ENCODE peak calls at places on chromosomes 1 and 21, in eight cellular contexts. One of them, this sample, is unnamed.

GRCh38 chr1:95233321-95233736 is 681 bp upstream of the RWDD3 start:
- DNase-seq in Peyer's patch: peak
- DNase-seq in NB4: no peak
- DNase-seq in CD8-positive, alpha-beta T cell: no peak
- DNase-seq in transverse colon: peak
- DNase-seq in OCI-LY7: no peak
- DNase-seq in WTC11: no peak
- DNase-seq in PC-3: peak
- DNase-seq in this sample: no peak

GRCh38 chr1:89911186-89911976 is 83.5 kb upstream of the ZNF326 start:
- DNase-seq in Peyer's patch: no peak
- DNase-seq in NB4: no peak
- DNase-seq in CD8-positive, alpha-beta T cell: no peak
- DNase-seq in transverse colon: no peak
- DNase-seq in OCI-LY7: no peak
- DNase-seq in WTC11: no peak
- DNase-seq in PC-3: no peak
- DNase-seq in this sample: no peak

GRCh38 chr1:192983349-192983980 is 75.7 kb downstream of the UCHL5 start:
- DNase-seq in Peyer's patch: no peak
- DNase-seq in NB4: no peak
- DNase-seq in CD8-positive, alpha-beta T cell: no peak
- DNase-seq in transverse colon: no peak
- DNase-seq in OCI-LY7: no peak
- DNase-seq in WTC11: no peak
- DNase-seq in PC-3: peak
- DNase-seq in this sample: peak

GRCh38 chr1:192904438-192904895 is 95.6 kb downstream of the RGS2 start:
- DNase-seq in Peyer's patch: no peak
- DNase-seq in NB4: no peak
- DNase-seq in CD8-positive, alpha-beta T cell: no peak
- DNase-seq in transverse colon: no peak
- DNase-seq in OCI-LY7: no peak
- DNase-seq in WTC11: no peak
- DNase-seq in PC-3: peak
- DNase-seq in this sample: no peak

GRCh38 chr1:85756864-85757263 is 48.6 kb upstream of the ZNHIT6 start:
- DNase-seq in Peyer's patch: no peak
- DNase-seq in NB4: no peak
- DNase-seq in CD8-positive, alpha-beta T cell: no peak
- DNase-seq in transverse colon: no peak
- DNase-seq in OCI-LY7: no peak
- DNase-seq in WTC11: no peak
- DNase-seq in PC-3: no peak
- DNase-seq in this sample: no peak

GRCh38 chr1:41728403-41729202 is 190.1 kb downstream of the HIVEP3 start:
- DNase-seq in Peyer's patch: no peak
- DNase-seq in NB4: peak
- DNase-seq in CD8-positive, alpha-beta T cell: no peak
- DNase-seq in transverse colon: peak
- DNase-seq in OCI-LY7: peak
- DNase-seq in WTC11: no peak
- DNase-seq in PC-3: no peak
- DNase-seq in this sample: peak

GRCh38 chr1:23627065-23627464 is 64.5 kb upstream of the RPL11 start:
- DNase-seq in Peyer's patch: no peak
- DNase-seq in NB4: no peak
- DNase-seq in CD8-positive, alpha-beta T cell: no peak
- DNase-seq in transverse colon: peak
- DNase-seq in OCI-LY7: peak
- DNase-seq in WTC11: no peak
- DNase-seq in PC-3: no peak
- DNase-seq in this sample: no peak

GRCh38 chr1:240492832-240493440 is 119.0 kb downstream of the GREM2 start:
- DNase-seq in Peyer's patch: peak
- DNase-seq in NB4: no peak
- DNase-seq in CD8-positive, alpha-beta T cell: no peak
- DNase-seq in transverse colon: peak
- DNase-seq in OCI-LY7: no peak
- DNase-seq in WTC11: peak
- DNase-seq in PC-3: no peak
- DNase-seq in this sample: peak

GRCh38 chr1:55572878-55573734 is 357.9 kb upstream of the USP24 start:
- DNase-seq in Peyer's patch: no peak
- DNase-seq in NB4: no peak
- DNase-seq in CD8-positive, alpha-beta T cell: no peak
- DNase-seq in transverse colon: no peak
- DNase-seq in OCI-LY7: no peak
- DNase-seq in WTC11: no peak
- DNase-seq in PC-3: peak
- DNase-seq in this sample: no peak

GRCh38 chr1:174989540-174990181 is 10.1 kb upstream of the CACYBP start:
- DNase-seq in Peyer's patch: no peak
- DNase-seq in NB4: no peak
- DNase-seq in CD8-positive, alpha-beta T cell: no peak
- DNase-seq in transverse colon: no peak
- DNase-seq in OCI-LY7: no peak
- DNase-seq in WTC11: no peak
- DNase-seq in PC-3: no peak
- DNase-seq in this sample: no peak

GRCh38 chr1:102191723-102192122 is 195.0 kb upstream of the OLFM3 start:
- DNase-seq in Peyer's patch: no peak
- DNase-seq in NB4: peak
- DNase-seq in CD8-positive, alpha-beta T cell: no peak
- DNase-seq in transverse colon: peak
- DNase-seq in OCI-LY7: peak
- DNase-seq in WTC11: no peak
- DNase-seq in PC-3: peak
- DNase-seq in this sample: peak

GRCh38 chr1:6646499-6647148 is 22.0 kb downstream of the THAP3 start:
- DNase-seq in Peyer's patch: no peak
- DNase-seq in NB4: peak
- DNase-seq in CD8-positive, alpha-beta T cell: no peak
- DNase-seq in transverse colon: no peak
- DNase-seq in OCI-LY7: peak
- DNase-seq in WTC11: peak
- DNase-seq in PC-3: peak
- DNase-seq in this sample: peak

GRCh38 chr1:221888218-221888617 is 146.3 kb upstream of the DUSP10 start:
- DNase-seq in Peyer's patch: no peak
- DNase-seq in NB4: no peak
- DNase-seq in CD8-positive, alpha-beta T cell: no peak
- DNase-seq in transverse colon: no peak
- DNase-seq in OCI-LY7: peak
- DNase-seq in WTC11: no peak
- DNase-seq in PC-3: no peak
- DNase-seq in this sample: no peak

GRCh38 chr1:88867743-88868521 is 23.4 kb downstream of the GTF2B start:
- DNase-seq in Peyer's patch: no peak
- DNase-seq in NB4: no peak
- DNase-seq in CD8-positive, alpha-beta T cell: no peak
- DNase-seq in transverse colon: no peak
- DNase-seq in OCI-LY7: no peak
- DNase-seq in WTC11: no peak
- DNase-seq in PC-3: no peak
- DNase-seq in this sample: peak

GRCh38 chr1:8794605-8795004 is 22.8 kb downstream of the RERE start:
- DNase-seq in Peyer's patch: no peak
- DNase-seq in NB4: no peak
- DNase-seq in CD8-positive, alpha-beta T cell: no peak
- DNase-seq in transverse colon: no peak
- DNase-seq in OCI-LY7: no peak
- DNase-seq in WTC11: peak
- DNase-seq in PC-3: peak
- DNase-seq in this sample: no peak

GRCh38 chr1:208985231-208985630 is 598.3 kb upstream of the CAMK1G start:
- DNase-seq in Peyer's patch: no peak
- DNase-seq in NB4: no peak
- DNase-seq in CD8-positive, alpha-beta T cell: no peak
- DNase-seq in transverse colon: no peak
- DNase-seq in OCI-LY7: no peak
- DNase-seq in WTC11: no peak
- DNase-seq in PC-3: peak
- DNase-seq in this sample: no peak

DNA sequence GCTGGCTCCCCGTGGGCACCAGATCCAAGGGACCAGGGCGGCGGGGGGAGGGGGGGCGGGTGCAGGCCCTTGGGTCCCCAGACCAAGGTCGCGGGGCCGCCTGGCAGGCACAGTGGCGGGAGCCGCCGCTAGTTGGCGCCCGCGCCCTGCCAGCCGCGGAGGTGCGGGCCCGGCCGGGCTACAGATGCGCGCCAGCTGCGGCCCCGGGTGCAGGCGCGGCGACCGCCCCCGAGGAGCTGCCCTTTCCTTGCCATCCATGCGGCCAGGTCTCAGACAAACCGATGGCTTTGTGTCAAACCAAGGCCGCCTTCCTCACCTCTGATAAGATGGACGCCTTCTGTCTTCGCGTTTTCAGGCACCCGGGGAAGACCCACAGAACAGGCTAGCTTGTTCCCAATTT is 2.2 kb upstream of the RUNX3 start:
- DNase-seq in Peyer's patch: peak
- DNase-seq in NB4: peak
- DNase-seq in CD8-positive, alpha-beta T cell: no peak
- DNase-seq in transverse colon: peak
- DNase-seq in OCI-LY7: peak
- DNase-seq in WTC11: peak
- DNase-seq in PC-3: peak
- DNase-seq in this sample: peak
- TF ChIP-seq CTCF in Peyer's patch: peak
- TF ChIP-seq CTCF in NB4: peak
- TF ChIP-seq CTCF in CD8-positive, alpha-beta T cell: peak
- TF ChIP-seq CTCF in transverse colon: peak
- TF ChIP-seq CTCF in OCI-LY7: peak
- TF ChIP-seq CTCF in WTC11: peak
- TF ChIP-seq CTCF in PC-3: peak
- TF ChIP-seq CTCF in this sample: peak

DNA sequence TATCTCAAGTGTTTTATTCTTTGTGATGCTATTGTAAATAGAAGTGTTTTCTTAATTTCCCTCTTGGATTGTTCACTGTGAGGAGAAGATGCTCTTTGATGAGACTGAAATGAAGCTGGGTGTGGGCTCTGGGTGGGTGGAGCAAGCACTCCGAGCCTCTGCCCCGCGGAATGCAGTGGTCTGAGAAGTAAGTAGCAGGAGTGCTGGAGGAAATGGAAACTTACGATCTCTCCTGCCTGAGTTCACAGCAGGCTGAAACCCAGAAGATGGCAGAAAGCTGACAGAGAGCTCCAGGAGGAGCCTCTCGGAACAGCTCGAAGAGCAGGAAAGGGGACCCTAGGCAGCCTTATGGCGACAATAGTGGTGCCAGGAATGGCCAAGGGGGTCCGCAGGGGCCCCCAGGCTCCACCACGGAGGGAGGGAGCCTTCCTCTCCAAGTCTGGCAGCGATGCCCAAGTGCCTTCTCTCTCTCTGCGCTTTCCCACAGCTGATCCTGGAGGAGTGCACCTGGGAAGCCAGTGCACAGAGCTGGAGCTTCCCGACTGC is 126.8 kb upstream of the COL6A1 start:
- DNase-seq in Peyer's patch: no peak
- DNase-seq in NB4: no peak
- DNase-seq in CD8-positive, alpha-beta T cell: no peak
- DNase-seq in transverse colon: no peak
- DNase-seq in OCI-LY7: no peak
- DNase-seq in WTC11: no peak
- DNase-seq in PC-3: no peak
- DNase-seq in this sample: no peak
- TF ChIP-seq CTCF in Peyer's patch: no peak
- TF ChIP-seq CTCF in NB4: no peak
- TF ChIP-seq CTCF in CD8-positive, alpha-beta T cell: no peak
- TF ChIP-seq CTCF in transverse colon: no peak
- TF ChIP-seq CTCF in OCI-LY7: no peak
- TF ChIP-seq CTCF in WTC11: no peak
- TF ChIP-seq CTCF in PC-3: no peak
- TF ChIP-seq CTCF in this sample: no peak

GRCh38 chr1:207336559-207337467 is 15.3 kb downstream of the CD55 start:
- DNase-seq in Peyer's patch: no peak
- DNase-seq in NB4: peak
- DNase-seq in CD8-positive, alpha-beta T cell: peak
- DNase-seq in transverse colon: no peak
- DNase-seq in OCI-LY7: peak
- DNase-seq in WTC11: no peak
- DNase-seq in PC-3: peak
- DNase-seq in this sample: peak

GRCh38 chr1:207333620-207334019 is 12.1 kb downstream of the CD55 start:
- DNase-seq in Peyer's patch: no peak
- DNase-seq in NB4: no peak
- DNase-seq in CD8-positive, alpha-beta T cell: no peak
- DNase-seq in transverse colon: no peak
- DNase-seq in OCI-LY7: no peak
- DNase-seq in WTC11: no peak
- DNase-seq in PC-3: no peak
- DNase-seq in this sample: no peak

GRCh38 chr1:207335695-207336363 is 14.4 kb downstream of the CD55 start:
- DNase-seq in Peyer's patch: no peak
- DNase-seq in NB4: peak
- DNase-seq in CD8-positive, alpha-beta T cell: no peak
- DNase-seq in transverse colon: no peak
- DNase-seq in OCI-LY7: peak
- DNase-seq in WTC11: no peak
- DNase-seq in PC-3: no peak
- DNase-seq in this sample: peak
- TF ChIP-seq CTCF in Peyer's patch: no peak
- TF ChIP-seq CTCF in NB4: no peak
- TF ChIP-seq CTCF in CD8-positive, alpha-beta T cell: no peak
- TF ChIP-seq CTCF in transverse colon: no peak
- TF ChIP-seq CTCF in OCI-LY7: peak
- TF ChIP-seq CTCF in WTC11: no peak
- TF ChIP-seq CTCF in PC-3: peak
- TF ChIP-seq CTCF in this sample: peak

DNA sequence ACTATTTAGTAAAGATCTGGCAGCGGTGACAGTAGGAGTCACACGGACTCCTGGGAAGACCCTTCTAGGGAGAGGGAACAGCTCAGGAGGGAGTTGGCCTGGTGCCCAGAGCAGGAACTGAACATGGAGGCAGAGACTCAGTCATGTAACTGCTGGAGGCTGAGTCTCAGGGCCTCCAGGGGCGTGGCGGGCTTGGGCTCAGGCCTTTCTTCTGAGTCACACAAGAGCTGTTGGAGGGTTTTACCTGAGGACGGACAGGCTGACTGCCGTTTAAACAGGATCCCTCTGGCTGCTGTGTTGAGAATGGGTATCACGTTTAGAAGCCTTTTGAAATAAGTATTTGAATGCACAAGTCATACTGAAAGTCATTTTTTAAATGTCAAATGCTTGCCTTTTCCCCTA is 7.2 kb upstream of the ETS2 start:
- DNase-seq in Peyer's patch: peak
- DNase-seq in NB4: no peak
- DNase-seq in CD8-positive, alpha-beta T cell: no peak
- DNase-seq in transverse colon: peak
- DNase-seq in OCI-LY7: no peak
- DNase-seq in WTC11: peak
- DNase-seq in PC-3: peak
- DNase-seq in this sample: no peak
- TF ChIP-seq CTCF in Peyer's patch: peak
- TF ChIP-seq CTCF in NB4: no peak
- TF ChIP-seq CTCF in CD8-positive, alpha-beta T cell: no peak
- TF ChIP-seq CTCF in transverse colon: no peak
- TF ChIP-seq CTCF in OCI-LY7: no peak
- TF ChIP-seq CTCF in WTC11: no peak
- TF ChIP-seq CTCF in PC-3: no peak
- TF ChIP-seq CTCF in this sample: no peak